ENCODE peak calls at places on chromosomes 11 and 22, in eight cellular contexts. F is uterus, U is mucosa of descending colon, G is WTC11, B is endothelial cell, P is A549, V is transverse colon, A is AG09309. D is an unnamed sample.

GRCh38 chr11:7890417-7891179 is 40.5 kb downstream of the OR10A6 start:
- DNase-seq in A (no peak), P (no peak), G (no peak), F (no peak), V (no peak), U (no peak), B (peak; percentile 48), D (no peak)

GRCh38 chr11:36689442-36689841 is 91.4 kb upstream of the RAG2 start:
- DNase-seq in V (no peak), B (no peak), F (no peak), P (no peak), G (no peak), A (no peak), U (no peak), D (no peak)

GRCh38 chr11:12219732-12220131 is 109.3 kb downstream of the MICAL2 start:
- DNase-seq in A (no peak), G (no peak), F (no peak), P (no peak), V (no peak), B (no peak), U (no peak), D (no peak)

GRCh38 chr11:34570584-34570983 is 50.3 kb upstream of the EHF start:
- DNase-seq in A (no peak), U (no peak), P (no peak), V (no peak), B (no peak), G (no peak), F (no peak), D (no peak)

GRCh38 chr11:2554338-2555240 is 109.8 kb downstream of the KCNQ1 start:
- DNase-seq in V (peak; percentile 2), B (no peak), A (no peak), G (peak; percentile 7), F (no peak), U (peak; percentile 19), P (no peak), D (no peak)

GRCh38 chr11:103587951-103588788 is 448.3 kb upstream of the DDI1 start:
- DNase-seq in B (no peak), U (no peak), G (no peak), V (no peak), A (no peak), F (no peak), P (no peak), D (no peak)

GRCh38 chr11:7689239-7689638 is 15.9 kb upstream of the CYB5R2 start:
- DNase-seq in U (no peak), P (no peak), V (no peak), B (no peak), F (no peak), G (no peak), A (no peak), D (no peak)

GRCh38 chr11:29024386-29024785 is 916.2 kb downstream of the METTL15 start:
- DNase-seq in A (no peak), G (no peak), P (no peak), U (no peak), F (no peak), V (no peak), B (no peak), D (no peak)

GRCh38 chr22:19849800-19850481 is 4.7 kb downstream of the GNB1L start:
- DNase-seq in A (no peak), F (no peak), V (no peak), G (no peak), B (no peak), U (no peak), P (no peak), D (no peak)

GRCh38 chr22:48615171-48616008 is 1212.3 kb downstream of the BRD1 start:
- DNase-seq in U (no peak), P (no peak), F (no peak), A (no peak), V (no peak), G (no peak), B (no peak), D (no peak)

GRCh38 chr11:69308936-69309799 is 15.2 kb downstream of the MYEOV start:
- DNase-seq in U (no peak), P (no peak), F (no peak), V (no peak), A (no peak), B (no peak), G (no peak), D (no peak)

GRCh38 chr11:75627879-75628668 is 40.8 kb downstream of the MAP6 start:
- DNase-seq in U (no peak), A (no peak), B (no peak), P (no peak), V (no peak), F (no peak), G (no peak), D (no peak)

GRCh38 chr11:78649361-78650215 is 74.9 kb upstream of the NARS2 start:
- DNase-seq in U (no peak), G (no peak), P (no peak), V (no peak), F (no peak), B (no peak), A (no peak), D (peak; percentile 25)

GRCh38 chr11:106424111-106424510 is 346.6 kb downstream of the AASDHPPT start:
- DNase-seq in B (no peak), G (no peak), A (no peak), P (peak; percentile 1), F (no peak), V (no peak), U (no peak), D (no peak)

GRCh38 chr22:48643066-48643731 is 1184.5 kb downstream of the BRD1 start:
- DNase-seq in A (no peak), F (no peak), P (no peak), V (no peak), U (no peak), B (no peak), G (no peak), D (no peak)

GRCh38 chr11:2674681-2675131 is 25.1 kb downstream of the KCNQ1OT1 start:
- DNase-seq in B (no peak), V (no peak), P (no peak), U (no peak), A (no peak), G (no peak), F (peak; percentile 20), D (peak; percentile 35)

GRCh38 chr11:2685566-2686359 is 14.0 kb downstream of the KCNQ1OT1 start:
- DNase-seq in U (no peak), V (no peak), A (no peak), F (peak; percentile 6), B (no peak), G (peak; percentile 7), P (no peak), D (no peak)

GRCh38 chr11:7462706-7463105 is 22.6 kb upstream of the OLFML1 start:
- DNase-seq in V (no peak), F (no peak), P (no peak), G (no peak), B (no peak), A (no peak), U (no peak), D (no peak)

GRCh38 chr11:4479676-4480075 is 2.8 kb upstream of the OR52K1 start:
- DNase-seq in P (no peak), U (no peak), B (no peak), F (no peak), G (no peak), V (no peak), A (no peak), D (no peak)

DNA sequence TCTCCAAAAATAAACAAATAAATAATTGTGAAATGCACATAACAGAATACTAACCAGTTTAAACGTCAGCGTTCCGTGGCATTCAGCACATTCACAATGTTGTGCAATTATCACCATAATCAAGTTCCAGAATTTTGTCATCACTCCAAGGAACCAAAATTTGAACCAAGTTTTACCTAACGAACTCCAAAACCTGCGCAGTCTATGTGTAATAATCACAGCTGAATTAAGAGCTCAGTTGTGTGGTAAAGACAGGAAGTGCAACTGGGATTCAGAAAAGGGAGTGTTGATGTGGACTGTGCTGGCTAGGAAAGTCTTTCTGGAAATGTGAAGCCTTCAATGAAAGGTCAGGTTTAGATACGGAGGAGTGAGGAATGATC is 5.4 kb upstream of the MCAM start:
- DNase-seq in B (no peak), F (peak; percentile 11), G (no peak), A (no peak), V (no peak), P (no peak), U (no peak), D (no peak)
- TF ChIP-seq CTCF in B (no peak), F (peak; percentile 10), G (no peak), A (no peak), V (no peak), P (no peak), U (no peak), D (no peak)

GRCh38 chr11:76674517-76675400 is 4.2 kb upstream of the LRRC32 start:
- DNase-seq in A (no peak), P (no peak), F (no peak), V (no peak), B (no peak), U (peak; percentile 42), G (peak; percentile 41), D (no peak)
- TF ChIP-seq CTCF in A (no peak), P (no peak), F (no peak), V (no peak), B (no peak), U (no peak), G (no peak), D (no peak)

GRCh38 chr22:36406139-36406538 is 18.4 kb upstream of the MYH9 start:
- DNase-seq in G (no peak), U (no peak), A (no peak), B (no peak), F (no peak), P (no peak), V (no peak), D (no peak)

GRCh38 chr22:36404436-36404835 is 16.7 kb upstream of the MYH9 start:
- DNase-seq in U (no peak), A (no peak), B (no peak), P (no peak), G (no peak), F (no peak), V (no peak), D (no peak)

GRCh38 chr22:36406721-36407120 is 19.0 kb upstream of the MYH9 start:
- DNase-seq in U (no peak), G (no peak), F (no peak), A (no peak), B (no peak), V (no peak), P (no peak), D (no peak)

GRCh38 chr22:36405221-36405631 is 17.5 kb upstream of the MYH9 start:
- DNase-seq in U (no peak), P (no peak), F (no peak), G (no peak), A (no peak), B (no peak), V (no peak), D (no peak)

DNA sequence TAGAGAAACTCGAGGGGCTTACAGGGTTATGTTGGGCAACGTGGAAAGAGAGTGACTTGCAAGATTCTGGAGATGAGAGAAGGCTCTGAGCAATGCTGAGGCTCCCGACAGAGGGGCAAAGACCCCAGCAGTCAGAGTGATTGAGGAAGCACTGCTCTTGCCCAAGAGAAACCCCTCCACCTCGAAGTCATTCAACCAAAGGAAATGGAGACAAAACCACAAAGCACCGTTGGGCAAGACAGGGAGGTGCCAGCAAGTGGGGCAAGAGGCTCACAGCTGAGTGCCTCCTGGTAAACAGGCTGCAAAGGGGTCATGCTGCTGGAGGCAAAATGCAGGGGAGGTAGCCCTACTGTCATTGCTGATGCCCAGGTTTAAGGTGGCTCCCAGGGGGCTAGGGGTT is 17.9 kb upstream of the MYH9 start:
- DNase-seq in A (no peak), V (peak; percentile 56), B (no peak), G (no peak), P (no peak), U (peak; percentile 70), F (no peak), D (no peak)
- TF ChIP-seq CTCF in A (peak; percentile 8), V (no peak), B (no peak), G (no peak), P (no peak), U (no peak), F (no peak), D (no peak)

GRCh38 chr11:132140056-132140455 is 769.6 kb downstream of the NTM start:
- DNase-seq in B (no peak), P (no peak), G (no peak), V (no peak), F (no peak), U (no peak), A (no peak), D (no peak)
- TF ChIP-seq CTCF in B (peak; percentile 34), P (no peak), G (no peak), V (no peak), F (no peak), U (no peak), A (no peak), D (no peak)